ENCODE peak calls at places on chromosomes 3 and 15, in eight cellular contexts. S, Q, D, P, E, L, X and Z are unnamed samples.

GRCh38 chr3:169237181-169237580 is 426.3 kb downstream of the MECOM start:
- DNase-seq in P (no peak), E (peak; percentile 49), Q (no peak), S (no peak), L (no peak), X (no peak), D (no peak), Z (no peak)

GRCh38 chr15:47429376-47429775 is 287.9 kb upstream of the SEMA6D start:
- DNase-seq in E (no peak), S (no peak), D (no peak), L (no peak), X (no peak), P (no peak), Q (no peak), Z (no peak)

GRCh38 chr3:45806072-45806471 is 9.7 kb upstream of the SLC6A20 start:
- DNase-seq in D (no peak), S (no peak), P (no peak), E (no peak), L (no peak), X (no peak), Q (no peak), Z (no peak)

GRCh38 chr3:157608006-157608405 is 104.8 kb upstream of the VEPH1 start:
- DNase-seq in P (no peak), E (no peak), S (no peak), L (no peak), D (no peak), Q (no peak), X (no peak), Z (no peak)

GRCh38 chr15:94494732-94495131 is 263.4 kb downstream of the MCTP2 start:
- DNase-seq in L (no peak), Q (no peak), P (no peak), X (no peak), D (no peak), E (no peak), S (no peak), Z (no peak)

GRCh38 chr3:37934631-37935289 is 55.8 kb upstream of the VILL start:
- DNase-seq in P (no peak), Q (no peak), D (no peak), E (peak; percentile 28), L (no peak), S (no peak), X (no peak), Z (no peak)

GRCh38 chr3:176274161-176274560 is 923.1 kb downstream of the TBL1XR1 start:
- DNase-seq in S (no peak), L (no peak), P (no peak), D (no peak), E (no peak), X (no peak), Q (no peak), Z (no peak)

GRCh38 chr3:36446230-36446629 is 65.9 kb downstream of the STAC start:
- DNase-seq in D (no peak), S (no peak), E (peak; percentile 64), X (no peak), P (no peak), L (no peak), Q (no peak), Z (no peak)

GRCh38 chr3:119891944-119892721 is 110.2 kb downstream of the NR1I2 start:
- DNase-seq in X (peak; percentile 45), Q (no peak), P (no peak), S (peak; percentile 22), D (no peak), E (peak; percentile 83), L (peak; percentile 68), Z (peak; percentile 54)

GRCh38 chr15:63469190-63469589 is 35.2 kb upstream of the USP3 start:
- DNase-seq in D (no peak), E (no peak), S (no peak), X (no peak), Q (no peak), P (no peak), L (no peak), Z (no peak)

GRCh38 chr3:50738252-50738598 is 63.5 kb downstream of the DOCK3 start:
- DNase-seq in X (no peak), Q (no peak), L (no peak), E (no peak), S (no peak), P (no peak), D (no peak), Z (no peak)

GRCh38 chr15:85580914-85581313 is 200.5 kb downstream of the AKAP13 start:
- DNase-seq in P (no peak), D (peak; percentile 63), X (no peak), Q (no peak), L (no peak), S (no peak), E (peak; percentile 24), Z (peak; percentile 85)

GRCh38 chr3:71102111-71103039 is 481.2 kb downstream of the FOXP1 start:
- DNase-seq in D (no peak), E (peak; percentile 96), S (no peak), X (no peak), L (peak; percentile 44), P (no peak), Q (no peak), Z (no peak)

GRCh38 chr3:64505419-64505818 is 182.4 kb downstream of the ADAMTS9 start:
- DNase-seq in E (no peak), Q (no peak), X (no peak), P (no peak), L (no peak), D (no peak), S (no peak), Z (no peak)

GRCh38 chr3:178475062-178475461 is 61.2 kb upstream of the KCNMB2 start:
- DNase-seq in X (no peak), E (no peak), L (no peak), D (no peak), P (no peak), Q (no peak), S (no peak), Z (no peak)

GRCh38 chr15:71337197-71337845 is 222.1 kb downstream of the THSD4 start:
- DNase-seq in S (no peak), L (peak; percentile 36), Q (peak; percentile 78), D (no peak), P (no peak), X (no peak), E (no peak), Z (no peak)

GRCh38 chr15:100108846-100109245 is 232.9 kb downstream of the ADAMTS17 start:
- DNase-seq in E (no peak), S (no peak), D (no peak), L (no peak), X (peak; percentile 12), P (peak; percentile 34), Q (no peak), Z (no peak)

GRCh38 chr3:74643636-74644035 is 29.2 kb upstream of the CNTN3 start:
- DNase-seq in Q (peak; percentile 83), S (peak; percentile 70), L (peak; percentile 69), P (peak; percentile 69), E (peak; percentile 72), X (peak; percentile 69), D (no peak), Z (no peak)

GRCh38 chr3:31635586-31635985 is 102.9 kb downstream of the STT3B start:
- DNase-seq in X (no peak), L (no peak), D (no peak), S (no peak), Q (no peak), P (no peak), E (peak; percentile 18), Z (no peak)

GRCh38 chr3:41212088-41212487 is 12.8 kb downstream of the CTNNB1 start:
- DNase-seq in Q (no peak), D (no peak), S (no peak), L (no peak), X (no peak), P (no peak), E (no peak), Z (no peak)

GRCh38 chr3:41210966-41211365 is 11.7 kb downstream of the CTNNB1 start:
- DNase-seq in L (no peak), Q (no peak), X (no peak), D (no peak), S (no peak), E (no peak), P (no peak), Z (no peak)

GRCh38 chr3:41216993-41217392 is 17.7 kb downstream of the CTNNB1 start:
- DNase-seq in P (no peak), E (no peak), X (no peak), Q (no peak), D (no peak), L (no peak), S (no peak), Z (no peak)

GRCh38 chr3:41216422-41216821 is 17.1 kb downstream of the CTNNB1 start:
- DNase-seq in E (no peak), L (no peak), X (no peak), P (no peak), S (no peak), Q (no peak), D (no peak), Z (no peak)

GRCh38 chr3:41213563-41213962 is 14.3 kb downstream of the CTNNB1 start:
- DNase-seq in D (no peak), E (peak; percentile 29), S (no peak), Q (no peak), L (no peak), X (no peak), P (no peak), Z (no peak)
- H3K4me1 ChIP-seq in D (peaks cover 21% of the 10 kb centered on the region), E (peaks cover 22% of the 10 kb centered on the region), S (peaks cover 13% of the 10 kb centered on the region), Q (peaks cover 8% of the 10 kb centered on the region), L (peaks cover 30% of the 10 kb centered on the region), X (peaks cover 28% of the 10 kb centered on the region), P (peaks cover 71% of the 10 kb centered on the region), Z (peaks cover 8% of the 10 kb centered on the region)

GRCh38 chr3:112334709-112335108 is 1.8 kb downstream of the CD200 start:
- DNase-seq in L (no peak), Q (no peak), E (no peak), S (no peak), D (no peak), P (no peak), X (no peak), Z (no peak)
- H3K4me3 ChIP-seq in L (peak overlapping the region; percentile 35), Q (peak overlapping the region; percentile 69), E (no peak overlapping the region), S (peak overlapping the region; percentile 55), D (no peak overlapping the region), P (no peak overlapping the region), X (no peak overlapping the region), Z (no peak overlapping the region)

GRCh38 chr15:89641053-89641452 is 14.2 kb downstream of the KIF7 start:
- DNase-seq in E (no peak), X (no peak), Q (peak; percentile 23), D (no peak), S (no peak), L (no peak), P (no peak), Z (no peak)
- H3K4me1 ChIP-seq in E (no peaks in the 10 kb centered on the region), X (no peaks in the 10 kb centered on the region), Q (no peaks in the 10 kb centered on the region), D (no peaks in the 10 kb centered on the region), S (no peaks in the 10 kb centered on the region), L (no peaks in the 10 kb centered on the region), P (no peaks in the 10 kb centered on the region), Z (no peaks in the 10 kb centered on the region)

DNA sequence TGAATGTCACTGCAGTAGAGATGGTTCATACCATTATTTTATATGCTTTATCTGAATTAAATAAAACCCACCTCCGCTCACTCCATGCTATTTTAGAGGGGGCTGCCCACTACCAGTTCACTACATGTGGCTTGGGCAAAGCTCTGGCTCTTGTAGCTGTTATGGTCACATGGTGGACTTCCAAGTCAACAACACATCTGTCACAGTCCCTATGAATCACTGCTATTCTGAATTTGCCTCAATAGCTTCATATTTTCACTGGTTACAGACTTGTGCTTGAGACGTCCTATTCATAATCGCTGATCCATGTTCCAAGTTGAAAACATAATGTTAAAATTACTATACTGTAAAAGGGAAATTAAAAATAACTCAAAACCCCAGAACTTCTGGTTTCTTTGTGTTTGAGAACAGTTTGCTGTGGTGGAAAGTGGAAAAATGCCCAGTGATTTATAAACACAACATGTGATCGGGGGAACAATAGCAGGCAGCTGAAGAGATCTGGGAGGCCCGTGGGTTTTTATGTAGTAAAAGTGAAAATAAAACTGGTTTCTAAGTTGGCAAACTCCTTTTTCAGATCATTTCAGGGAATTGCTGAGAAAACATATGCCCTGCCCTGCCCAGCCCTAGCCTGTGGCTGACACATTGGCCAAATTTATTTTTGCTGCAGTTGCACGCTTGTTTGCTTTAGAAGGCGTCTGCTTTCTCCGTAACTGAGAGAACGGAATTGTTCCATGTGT is 128.8 kb upstream of the PRR23C start:
- DNase-seq in X (no peak), P (no peak), L (no peak), Q (no peak), E (peak; percentile 76), D (no peak), S (no peak), Z (no peak)
- H3K4me3 ChIP-seq in X (no peak overlapping the region), P (no peak overlapping the region), L (no peak overlapping the region), Q (peak overlapping the region; percentile 16), E (peak overlapping the region; percentile 67), D (no peak overlapping the region), S (peak overlapping the region; percentile 31), Z (no peak overlapping the region)